ENCODE peak calls at places on chromosome 3, in six cellular contexts. One of them, this sample, is unnamed.

GRCh38 chr3:123949606-123950005 is 11.4 kb downstream of the CCDC14 start:
- DNase-seq in IMR-90: peak; percentile 82
- DNase-seq in mesenchymal stem cell: peak; percentile 39
- DNase-seq in neuronal stem cell: no peak
- DNase-seq in H9: no peak
- DNase-seq in H1: no peak
- DNase-seq in this sample: peak; percentile 29

GRCh38 chr3:151709847-151710246 is 23.9 kb upstream of the AADACL2 start:
- DNase-seq in IMR-90: peak; percentile 85
- DNase-seq in mesenchymal stem cell: peak; percentile 72
- DNase-seq in neuronal stem cell: no peak
- DNase-seq in H9: no peak
- DNase-seq in H1: no peak
- DNase-seq in this sample: no peak

GRCh38 chr3:71891483-71891882 is 106.5 kb upstream of the PROK2 start:
- DNase-seq in IMR-90: no peak
- DNase-seq in mesenchymal stem cell: no peak
- DNase-seq in neuronal stem cell: no peak
- DNase-seq in H9: no peak
- DNase-seq in H1: no peak
- DNase-seq in this sample: no peak

GRCh38 chr3:9226326-9226725 is 23.1 kb downstream of the SRGAP3 start:
- DNase-seq in IMR-90: peak; percentile 14
- DNase-seq in mesenchymal stem cell: no peak
- DNase-seq in neuronal stem cell: no peak
- DNase-seq in H9: no peak
- DNase-seq in H1: no peak
- DNase-seq in this sample: no peak

GRCh38 chr3:8499181-8499611 is 2.4 kb upstream of the LMCD1 start:
- DNase-seq in IMR-90: no peak
- DNase-seq in mesenchymal stem cell: no peak
- DNase-seq in neuronal stem cell: peak; percentile 70
- DNase-seq in H9: peak; percentile 78
- DNase-seq in H1: no peak
- DNase-seq in this sample: peak; percentile 62

GRCh38 chr3:195587824-195588223 is 4.1 kb upstream of the APOD start:
- DNase-seq in IMR-90: no peak
- DNase-seq in mesenchymal stem cell: no peak
- DNase-seq in neuronal stem cell: no peak
- DNase-seq in H9: no peak
- DNase-seq in H1: no peak
- DNase-seq in this sample: no peak

GRCh38 chr3:174438501-174439156 is 420.5 kb upstream of the NAALADL2 start:
- DNase-seq in IMR-90: no peak
- DNase-seq in mesenchymal stem cell: peak; percentile 22
- DNase-seq in neuronal stem cell: no peak
- DNase-seq in H9: no peak
- DNase-seq in H1: no peak
- DNase-seq in this sample: no peak

GRCh38 chr3:195147649-195148121 is 123.3 kb downstream of the XXYLT1 start:
- DNase-seq in IMR-90: peak; percentile 62
- DNase-seq in mesenchymal stem cell: peak; percentile 88
- DNase-seq in neuronal stem cell: no peak
- DNase-seq in H9: no peak
- DNase-seq in H1: no peak
- DNase-seq in this sample: no peak

GRCh38 chr3:10557783-10558373 is 52.5 kb upstream of the ATP2B2 start:
- DNase-seq in IMR-90: peak; percentile 37
- DNase-seq in mesenchymal stem cell: no peak
- DNase-seq in neuronal stem cell: no peak
- DNase-seq in H9: peak; percentile 14
- DNase-seq in H1: peak; percentile 23
- DNase-seq in this sample: no peak

GRCh38 chr3:75048650-75049049 is 434.2 kb upstream of the CNTN3 start:
- DNase-seq in IMR-90: peak; percentile 3
- DNase-seq in mesenchymal stem cell: no peak
- DNase-seq in neuronal stem cell: no peak
- DNase-seq in H9: peak; percentile 29
- DNase-seq in H1: no peak
- DNase-seq in this sample: no peak

GRCh38 chr3:114333180-114333922 is 39.5 kb downstream of the TIGIT start:
- DNase-seq in IMR-90: no peak
- DNase-seq in mesenchymal stem cell: no peak
- DNase-seq in neuronal stem cell: no peak
- DNase-seq in H9: no peak
- DNase-seq in H1: no peak
- DNase-seq in this sample: no peak

GRCh38 chr3:52403271-52403841 is 41.5 kb downstream of the SEMA3G start:
- DNase-seq in IMR-90: no peak
- DNase-seq in mesenchymal stem cell: no peak
- DNase-seq in neuronal stem cell: no peak
- DNase-seq in H9: no peak
- DNase-seq in H1: no peak
- DNase-seq in this sample: no peak

GRCh38 chr3:18648868-18649450 is 223.8 kb upstream of the SATB1 start:
- DNase-seq in IMR-90: no peak
- DNase-seq in mesenchymal stem cell: no peak
- DNase-seq in neuronal stem cell: no peak
- DNase-seq in H9: no peak
- DNase-seq in H1: no peak
- DNase-seq in this sample: no peak

GRCh38 chr3:148131990-148132638 is 565.6 kb upstream of the AGTR1 start:
- DNase-seq in IMR-90: peak; percentile 2
- DNase-seq in mesenchymal stem cell: no peak
- DNase-seq in neuronal stem cell: no peak
- DNase-seq in H9: no peak
- DNase-seq in H1: no peak
- DNase-seq in this sample: no peak

GRCh38 chr3:40885423-40885822 is 313.9 kb upstream of the CTNNB1 start:
- DNase-seq in IMR-90: no peak
- DNase-seq in mesenchymal stem cell: no peak
- DNase-seq in neuronal stem cell: no peak
- DNase-seq in H9: no peak
- DNase-seq in H1: no peak
- DNase-seq in this sample: no peak

GRCh38 chr3:5480190-5480589 is 292.7 kb downstream of the EDEM1 start:
- DNase-seq in IMR-90: no peak
- DNase-seq in mesenchymal stem cell: no peak
- DNase-seq in neuronal stem cell: no peak
- DNase-seq in H9: no peak
- DNase-seq in H1: no peak
- DNase-seq in this sample: no peak

GRCh38 chr3:177905173-177905894 is 630.9 kb upstream of the KCNMB2 start:
- DNase-seq in IMR-90: peak; percentile 90
- DNase-seq in mesenchymal stem cell: peak; percentile 69
- DNase-seq in neuronal stem cell: no peak
- DNase-seq in H9: no peak
- DNase-seq in H1: no peak
- DNase-seq in this sample: no peak

GRCh38 chr3:141015486-141015885 is 35.7 kb upstream of the SPSB4 start:
- DNase-seq in IMR-90: no peak
- DNase-seq in mesenchymal stem cell: no peak
- DNase-seq in neuronal stem cell: no peak
- DNase-seq in H9: no peak
- DNase-seq in H1: no peak
- DNase-seq in this sample: no peak

GRCh38 chr3:157618075-157618760 is 115.0 kb upstream of the VEPH1 start:
- DNase-seq in IMR-90: peak; percentile 71
- DNase-seq in mesenchymal stem cell: peak; percentile 72
- DNase-seq in neuronal stem cell: peak; percentile 43
- DNase-seq in H9: no peak
- DNase-seq in H1: no peak
- DNase-seq in this sample: peak; percentile 18

GRCh38 chr3:107806021-107806420 is 283.3 kb downstream of the BBX start:
- DNase-seq in IMR-90: no peak
- DNase-seq in mesenchymal stem cell: no peak
- DNase-seq in neuronal stem cell: no peak
- DNase-seq in H9: no peak
- DNase-seq in H1: no peak
- DNase-seq in this sample: peak; percentile 47

GRCh38 chr3:134059680-134060560 is 30.2 kb upstream of the SLCO2A1 start:
- DNase-seq in IMR-90: peak; percentile 19
- DNase-seq in mesenchymal stem cell: no peak
- DNase-seq in neuronal stem cell: no peak
- DNase-seq in H9: no peak
- DNase-seq in H1: peak; percentile 37
- DNase-seq in this sample: no peak

GRCh38 chr3:196216081-196216564 is at the start of gene SLC51A:
- DNase-seq in IMR-90: no peak
- DNase-seq in mesenchymal stem cell: no peak
- DNase-seq in neuronal stem cell: no peak
- DNase-seq in H9: peak; percentile 81
- DNase-seq in H1: peak; percentile 80
- DNase-seq in this sample: no peak

GRCh38 chr3:150237490-150237889 is 170.6 kb upstream of the TSC22D2 start:
- DNase-seq in IMR-90: peak; percentile 73
- DNase-seq in mesenchymal stem cell: peak; percentile 31
- DNase-seq in neuronal stem cell: no peak
- DNase-seq in H9: no peak
- DNase-seq in H1: no peak
- DNase-seq in this sample: no peak

GRCh38 chr3:75192065-75192658 is 472.0 kb upstream of the FRG2C start:
- DNase-seq in IMR-90: peak; percentile 36
- DNase-seq in mesenchymal stem cell: peak; percentile 34
- DNase-seq in neuronal stem cell: peak; percentile 17
- DNase-seq in H9: peak; percentile 60
- DNase-seq in H1: peak; percentile 82
- DNase-seq in this sample: peak; percentile 76

DNA sequence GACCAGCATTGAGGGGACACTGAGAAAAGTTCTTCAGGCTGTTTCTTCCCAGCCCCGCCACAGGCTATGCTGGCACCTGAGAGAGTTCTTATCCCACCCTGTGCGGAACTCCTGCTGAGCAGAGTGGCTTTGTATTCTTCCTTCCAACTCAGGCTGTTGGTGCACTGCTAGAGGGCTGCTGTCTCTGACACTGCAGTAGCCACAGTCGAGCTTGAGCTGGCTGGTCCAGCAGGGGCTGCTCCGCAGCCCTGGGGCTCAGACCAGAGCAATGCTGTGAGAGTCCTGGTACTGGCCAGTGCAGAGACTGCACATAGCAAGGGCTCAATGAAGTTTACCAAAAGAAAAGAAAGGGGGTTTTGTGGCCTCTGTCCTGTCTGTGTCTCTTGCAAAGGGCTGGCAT is 3.6 kb downstream of the GNAI2 start:
- DNase-seq in IMR-90: no peak
- DNase-seq in mesenchymal stem cell: no peak
- DNase-seq in neuronal stem cell: no peak
- DNase-seq in H9: no peak
- DNase-seq in H1: no peak
- DNase-seq in this sample: no peak
- H3K23ac ChIP-seq in IMR-90: peak overlapping the region; percentile 20
- H3K23ac ChIP-seq in mesenchymal stem cell: no peak overlapping the region
- H3K23ac ChIP-seq in neuronal stem cell: no peak overlapping the region
- H3K23ac ChIP-seq in H9: no peak overlapping the region
- H3K23ac ChIP-seq in H1: no peak overlapping the region
- H3K23ac ChIP-seq in this sample: no peak overlapping the region

DNA sequence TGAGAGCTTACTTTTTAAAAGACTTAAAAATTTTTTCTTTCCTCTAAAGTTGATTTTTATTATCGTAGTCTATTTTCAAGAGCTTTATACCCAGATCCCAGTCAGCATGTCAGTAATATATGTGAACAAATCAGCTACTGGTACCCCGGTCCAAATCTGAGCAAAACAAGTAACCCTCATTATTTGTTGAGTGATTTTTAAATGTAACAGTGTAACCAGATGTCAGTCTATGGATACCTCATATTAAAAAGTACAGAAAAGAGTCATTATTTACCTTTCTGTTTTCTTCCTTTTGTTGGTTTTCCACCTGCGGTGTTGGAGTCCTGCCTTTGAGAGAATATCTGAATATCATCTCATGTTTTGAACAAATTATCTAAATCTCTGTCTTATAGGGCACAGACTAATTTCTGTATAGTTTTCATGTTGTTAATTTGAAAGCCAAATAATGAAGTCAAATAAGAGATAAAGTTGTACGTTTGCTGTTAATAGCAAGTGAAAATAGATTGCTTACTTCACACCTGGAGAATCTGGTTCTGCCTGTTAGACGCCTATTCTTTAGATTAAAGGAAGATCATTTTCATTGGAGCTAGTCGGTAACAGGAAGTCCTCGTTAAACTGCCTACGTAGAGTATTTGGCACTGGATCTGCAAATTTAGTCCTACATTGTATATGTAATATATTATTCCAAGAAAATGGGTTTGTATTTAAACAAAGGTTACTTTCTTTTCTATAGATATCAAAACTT is at the start of gene STX19:
- DNase-seq in IMR-90: no peak
- DNase-seq in mesenchymal stem cell: no peak
- DNase-seq in neuronal stem cell: no peak
- DNase-seq in H9: no peak
- DNase-seq in H1: no peak
- DNase-seq in this sample: peak; percentile 38
- H2AFZ ChIP-seq in IMR-90: no peak within 1 kb of the TSS
- H2AFZ ChIP-seq in mesenchymal stem cell: no peak within 1 kb of the TSS
- H2AFZ ChIP-seq in neuronal stem cell: no peak within 1 kb of the TSS
- H2AFZ ChIP-seq in H9: no peak within 1 kb of the TSS
- H2AFZ ChIP-seq in H1: no peak within 1 kb of the TSS
- H2AFZ ChIP-seq in this sample: no peak within 1 kb of the TSS

GRCh38 chr3:129626744-129627349 is 20.4 kb upstream of the PLXND1 start:
- DNase-seq in IMR-90: peak; percentile 54
- DNase-seq in mesenchymal stem cell: peak; percentile 80
- DNase-seq in neuronal stem cell: peak; percentile 76
- DNase-seq in H9: peak; percentile 96
- DNase-seq in H1: peak; percentile 87
- DNase-seq in this sample: peak; percentile 91
- H2BK120ac ChIP-seq in IMR-90: peak overlapping the region; percentile 98
- H2BK120ac ChIP-seq in mesenchymal stem cell: peak overlapping the region; percentile 86
- H2BK120ac ChIP-seq in neuronal stem cell: peak overlapping the region; percentile 47
- H2BK120ac ChIP-seq in H9: no peak overlapping the region
- H2BK120ac ChIP-seq in H1: peak overlapping the region; percentile 44
- H2BK120ac ChIP-seq in this sample: peak overlapping the region; percentile 97

DNA sequence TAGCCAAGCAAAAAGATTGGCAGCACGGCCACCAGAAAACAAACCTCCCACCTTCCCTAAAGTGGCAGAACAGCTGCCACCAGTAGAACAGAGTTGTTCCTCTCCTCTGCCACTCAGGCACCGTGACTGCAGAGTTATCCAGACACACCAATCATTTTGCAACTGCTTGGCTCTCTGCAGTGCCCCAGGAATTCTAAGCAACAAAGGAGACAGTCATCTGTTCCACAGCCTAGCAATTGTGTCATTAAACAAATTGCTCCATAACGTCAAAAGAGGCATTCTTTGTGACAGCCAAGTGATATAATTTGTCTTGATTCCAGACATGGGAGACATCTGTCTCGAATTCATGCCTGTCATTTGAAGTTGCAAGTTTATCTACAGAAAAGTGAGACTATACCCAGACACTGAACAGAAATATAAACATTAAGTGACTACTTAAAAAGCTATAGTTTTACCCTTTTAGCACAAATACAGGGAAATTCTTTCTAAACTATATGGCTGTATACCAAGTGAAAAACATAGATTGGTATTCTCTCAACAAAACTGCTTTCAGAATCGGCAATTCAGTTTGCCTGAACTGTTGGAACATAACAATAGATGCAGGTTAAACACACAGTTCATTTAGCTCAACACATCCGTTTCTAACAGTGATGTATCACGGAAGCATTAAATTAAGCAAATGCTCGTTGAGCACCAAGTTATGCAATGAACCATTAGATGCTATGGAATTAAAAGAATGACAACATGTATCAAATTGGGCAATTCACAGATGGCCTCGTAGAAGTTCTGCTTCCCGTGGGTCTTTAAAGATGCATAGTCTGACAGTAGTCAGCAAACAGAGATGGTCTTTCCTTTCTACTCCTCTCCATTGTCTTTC is 281.3 kb downstream of the FGF12 start:
- DNase-seq in IMR-90: no peak
- DNase-seq in mesenchymal stem cell: peak; percentile 6
- DNase-seq in neuronal stem cell: no peak
- DNase-seq in H9: no peak
- DNase-seq in H1: no peak
- DNase-seq in this sample: no peak
- H3K23ac ChIP-seq in IMR-90: no peak overlapping the region
- H3K23ac ChIP-seq in mesenchymal stem cell: no peak overlapping the region
- H3K23ac ChIP-seq in neuronal stem cell: no peak overlapping the region
- H3K23ac ChIP-seq in H9: no peak overlapping the region
- H3K23ac ChIP-seq in H1: no peak overlapping the region
- H3K23ac ChIP-seq in this sample: no peak overlapping the region

This sample was measured in trophoblast cell.